ENCODE peak calls at places on chromosomes 2 and 18, in six cellular contexts. One of them, this sample, is unnamed.

GRCh38 chr18:377088-377487 is 109.2 kb upstream of the THOC1 start:
- DNase-seq in A549: no peak
- DNase-seq in fibroblast of lung: no peak
- DNase-seq in keratinocyte: no peak
- DNase-seq in foreskin fibroblast: peak; percentile 18
- DNase-seq in astrocyte of the spinal cord: no peak
- DNase-seq in this sample: no peak

GRCh38 chr2:172839446-172839845 is 103.8 kb downstream of the RAPGEF4 start:
- DNase-seq in A549: no peak
- DNase-seq in fibroblast of lung: no peak
- DNase-seq in keratinocyte: no peak
- DNase-seq in foreskin fibroblast: no peak
- DNase-seq in astrocyte of the spinal cord: no peak
- DNase-seq in this sample: no peak

GRCh38 chr2:20585710-20586378 is 65.1 kb downstream of the HS1BP3 start:
- DNase-seq in A549: no peak
- DNase-seq in fibroblast of lung: no peak
- DNase-seq in keratinocyte: no peak
- DNase-seq in foreskin fibroblast: no peak
- DNase-seq in astrocyte of the spinal cord: no peak
- DNase-seq in this sample: no peak

GRCh38 chr18:76488190-76488589 is 6.9 kb downstream of the ZNF516 start:
- DNase-seq in A549: no peak
- DNase-seq in fibroblast of lung: peak; percentile 79
- DNase-seq in keratinocyte: no peak
- DNase-seq in foreskin fibroblast: peak; percentile 37
- DNase-seq in astrocyte of the spinal cord: peak; percentile 34
- DNase-seq in this sample: peak; percentile 41

GRCh38 chr2:235492850-235493344 is 946 bp upstream of the AGAP1 start:
- DNase-seq in A549: no peak
- DNase-seq in fibroblast of lung: no peak
- DNase-seq in keratinocyte: no peak
- DNase-seq in foreskin fibroblast: no peak
- DNase-seq in astrocyte of the spinal cord: peak; percentile 43
- DNase-seq in this sample: no peak

GRCh38 chr18:69795785-69796184 is 151.9 kb downstream of the CD226 start:
- DNase-seq in A549: no peak
- DNase-seq in fibroblast of lung: peak; percentile 32
- DNase-seq in keratinocyte: no peak
- DNase-seq in foreskin fibroblast: no peak
- DNase-seq in astrocyte of the spinal cord: peak; percentile 22
- DNase-seq in this sample: no peak

GRCh38 chr2:886072-887022 is 64.3 kb upstream of the SNTG2 start:
- DNase-seq in A549: no peak
- DNase-seq in fibroblast of lung: no peak
- DNase-seq in keratinocyte: no peak
- DNase-seq in foreskin fibroblast: no peak
- DNase-seq in astrocyte of the spinal cord: no peak
- DNase-seq in this sample: no peak

GRCh38 chr2:73099486-73099885 is 13.3 kb downstream of the RAB11FIP5 start:
- DNase-seq in A549: no peak
- DNase-seq in fibroblast of lung: no peak
- DNase-seq in keratinocyte: no peak
- DNase-seq in foreskin fibroblast: no peak
- DNase-seq in astrocyte of the spinal cord: no peak
- DNase-seq in this sample: no peak

GRCh38 chr18:31097666-31098065 is 4.6 kb downstream of the DSC2 start:
- DNase-seq in A549: no peak
- DNase-seq in fibroblast of lung: no peak
- DNase-seq in keratinocyte: no peak
- DNase-seq in foreskin fibroblast: no peak
- DNase-seq in astrocyte of the spinal cord: no peak
- DNase-seq in this sample: no peak

GRCh38 chr2:223306371-223306770 is 254.4 kb downstream of the KCNE4 start:
- DNase-seq in A549: peak; percentile 42
- DNase-seq in fibroblast of lung: peak; percentile 36
- DNase-seq in keratinocyte: no peak
- DNase-seq in foreskin fibroblast: peak; percentile 19
- DNase-seq in astrocyte of the spinal cord: peak; percentile 41
- DNase-seq in this sample: peak; percentile 16

GRCh38 chr18:789397-789796 is 22.6 kb downstream of the YES1 start:
- DNase-seq in A549: no peak
- DNase-seq in fibroblast of lung: no peak
- DNase-seq in keratinocyte: no peak
- DNase-seq in foreskin fibroblast: no peak
- DNase-seq in astrocyte of the spinal cord: no peak
- DNase-seq in this sample: no peak

GRCh38 chr2:216508229-216508628 is 9.6 kb downstream of the RPL37A start:
- DNase-seq in A549: no peak
- DNase-seq in fibroblast of lung: no peak
- DNase-seq in keratinocyte: no peak
- DNase-seq in foreskin fibroblast: no peak
- DNase-seq in astrocyte of the spinal cord: no peak
- DNase-seq in this sample: no peak

GRCh38 chr2:40488927-40489677 is 37.2 kb upstream of the SLC8A1 start:
- DNase-seq in A549: no peak
- DNase-seq in fibroblast of lung: peak; percentile 27
- DNase-seq in keratinocyte: no peak
- DNase-seq in foreskin fibroblast: peak; percentile 38
- DNase-seq in astrocyte of the spinal cord: peak; percentile 44
- DNase-seq in this sample: peak; percentile 25

GRCh38 chr18:446941-447560 is 53.5 kb downstream of the COLEC12 start:
- DNase-seq in A549: no peak
- DNase-seq in fibroblast of lung: peak; percentile 46
- DNase-seq in keratinocyte: no peak
- DNase-seq in foreskin fibroblast: peak; percentile 53
- DNase-seq in astrocyte of the spinal cord: peak; percentile 41
- DNase-seq in this sample: no peak

GRCh38 chr2:154375625-154376020 is 322.9 kb upstream of the KCNJ3 start:
- DNase-seq in A549: peak; percentile 69
- DNase-seq in fibroblast of lung: peak; percentile 46
- DNase-seq in keratinocyte: no peak
- DNase-seq in foreskin fibroblast: no peak
- DNase-seq in astrocyte of the spinal cord: peak; percentile 63
- DNase-seq in this sample: no peak

GRCh38 chr2:73963385-73964120 is 21.2 kb upstream of the TET3 start:
- DNase-seq in A549: no peak
- DNase-seq in fibroblast of lung: no peak
- DNase-seq in keratinocyte: no peak
- DNase-seq in foreskin fibroblast: no peak
- DNase-seq in astrocyte of the spinal cord: no peak
- DNase-seq in this sample: no peak

GRCh38 chr2:239283288-239283945 is 117.4 kb downstream of the HDAC4 start:
- DNase-seq in A549: no peak
- DNase-seq in fibroblast of lung: no peak
- DNase-seq in keratinocyte: no peak
- DNase-seq in foreskin fibroblast: no peak
- DNase-seq in astrocyte of the spinal cord: no peak
- DNase-seq in this sample: no peak

GRCh38 chr2:38199129-38199528 is 123.2 kb upstream of the CYP1B1 start:
- DNase-seq in A549: no peak
- DNase-seq in fibroblast of lung: no peak
- DNase-seq in keratinocyte: no peak
- DNase-seq in foreskin fibroblast: no peak
- DNase-seq in astrocyte of the spinal cord: no peak
- DNase-seq in this sample: no peak

GRCh38 chr18:79639072-79639829 is 40.4 kb upstream of the CTDP1 start:
- DNase-seq in A549: no peak
- DNase-seq in fibroblast of lung: no peak
- DNase-seq in keratinocyte: no peak
- DNase-seq in foreskin fibroblast: no peak
- DNase-seq in astrocyte of the spinal cord: no peak
- DNase-seq in this sample: no peak

GRCh38 chr2:30621836-30622235 is 174.8 kb downstream of the LCLAT1 start:
- DNase-seq in A549: no peak
- DNase-seq in fibroblast of lung: no peak
- DNase-seq in keratinocyte: no peak
- DNase-seq in foreskin fibroblast: no peak
- DNase-seq in astrocyte of the spinal cord: no peak
- DNase-seq in this sample: no peak

GRCh38 chr2:37378411-37378810 is 34.0 kb downstream of the QPCT start:
- DNase-seq in A549: no peak
- DNase-seq in fibroblast of lung: peak; percentile 95
- DNase-seq in keratinocyte: peak; percentile 69
- DNase-seq in foreskin fibroblast: peak; percentile 68
- DNase-seq in astrocyte of the spinal cord: peak; percentile 71
- DNase-seq in this sample: peak; percentile 81

GRCh38 chr2:21643180-21643579 is 519.4 kb downstream of the TDRD15 start:
- DNase-seq in A549: peak; percentile 36
- DNase-seq in fibroblast of lung: peak; percentile 13
- DNase-seq in keratinocyte: no peak
- DNase-seq in foreskin fibroblast: no peak
- DNase-seq in astrocyte of the spinal cord: peak; percentile 9
- DNase-seq in this sample: no peak

GRCh38 chr2:37350034-37350433 is 5.6 kb downstream of the QPCT start:
- DNase-seq in A549: peak; percentile 52
- DNase-seq in fibroblast of lung: no peak
- DNase-seq in keratinocyte: no peak
- DNase-seq in foreskin fibroblast: no peak
- DNase-seq in astrocyte of the spinal cord: peak; percentile 28
- DNase-seq in this sample: no peak

GRCh38 chr2:73931531-73932500 is 5.1 kb downstream of the DGUOK start:
- DNase-seq in A549: no peak
- DNase-seq in fibroblast of lung: peak; percentile 78
- DNase-seq in keratinocyte: no peak
- DNase-seq in foreskin fibroblast: peak; percentile 65
- DNase-seq in astrocyte of the spinal cord: peak; percentile 44
- DNase-seq in this sample: peak; percentile 38

GRCh38 chr2:40315684-40316083 is 136.2 kb downstream of the SLC8A1 start:
- DNase-seq in A549: no peak
- DNase-seq in fibroblast of lung: peak; percentile 79
- DNase-seq in keratinocyte: no peak
- DNase-seq in foreskin fibroblast: peak; percentile 75
- DNase-seq in astrocyte of the spinal cord: peak; percentile 71
- DNase-seq in this sample: peak; percentile 62

GRCh38 chr18:74251297-74252031 is 40.3 kb downstream of the CYB5A start:
- DNase-seq in A549: peak; percentile 77
- DNase-seq in fibroblast of lung: peak; percentile 48
- DNase-seq in keratinocyte: no peak
- DNase-seq in foreskin fibroblast: peak; percentile 70
- DNase-seq in astrocyte of the spinal cord: peak; percentile 61
- DNase-seq in this sample: peak; percentile 73

GRCh38 chr2:238709324-238709723 is 138.6 kb upstream of the TWIST2 start:
- DNase-seq in A549: no peak
- DNase-seq in fibroblast of lung: no peak
- DNase-seq in keratinocyte: no peak
- DNase-seq in foreskin fibroblast: no peak
- DNase-seq in astrocyte of the spinal cord: no peak
- DNase-seq in this sample: no peak

DNA sequence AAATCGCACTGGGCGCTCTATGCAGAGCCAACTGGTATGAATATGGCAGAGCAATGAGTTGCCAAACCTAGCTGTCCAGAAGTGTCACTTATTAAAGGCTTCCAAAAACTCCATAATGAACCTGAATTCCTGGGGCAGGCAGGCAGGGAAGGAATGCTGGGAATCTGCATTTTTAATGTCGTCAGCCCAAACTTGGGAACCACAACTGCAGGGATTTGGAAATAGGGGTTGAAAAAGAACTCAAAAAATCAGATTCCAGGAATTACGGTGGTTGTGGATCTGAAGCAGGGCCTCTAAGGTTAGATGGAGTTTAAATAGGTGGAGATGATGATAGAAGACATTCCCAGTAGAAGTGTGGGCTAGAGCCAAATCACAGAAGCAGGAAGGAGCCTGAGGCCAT is 15.0 kb downstream of the NCKAP5 start:
- DNase-seq in A549: no peak
- DNase-seq in fibroblast of lung: peak; percentile 66
- DNase-seq in keratinocyte: no peak
- DNase-seq in foreskin fibroblast: no peak
- DNase-seq in astrocyte of the spinal cord: no peak
- DNase-seq in this sample: no peak
- TF ChIP-seq CTCF in A549: no peak
- TF ChIP-seq CTCF in fibroblast of lung: no peak
- TF ChIP-seq CTCF in keratinocyte: no peak
- TF ChIP-seq CTCF in foreskin fibroblast: no peak
- TF ChIP-seq CTCF in astrocyte of the spinal cord: no peak
- TF ChIP-seq CTCF in this sample: no peak

GRCh38 chr18:11857177-11857887 is 6.1 kb downstream of the CHMP1B start:
- DNase-seq in A549: peak; percentile 99
- DNase-seq in fibroblast of lung: peak; percentile 100
- DNase-seq in keratinocyte: peak; percentile 94
- DNase-seq in foreskin fibroblast: peak; percentile 98
- DNase-seq in astrocyte of the spinal cord: peak; percentile 100
- DNase-seq in this sample: peak; percentile 99

GRCh38 chr18:11860594-11861450 is 9.6 kb downstream of the CHMP1B start:
- DNase-seq in A549: no peak
- DNase-seq in fibroblast of lung: no peak
- DNase-seq in keratinocyte: no peak
- DNase-seq in foreskin fibroblast: no peak
- DNase-seq in astrocyte of the spinal cord: no peak
- DNase-seq in this sample: no peak

GRCh38 chr18:11861583-11862288 is 10.5 kb downstream of the CHMP1B start:
- DNase-seq in A549: no peak
- DNase-seq in fibroblast of lung: no peak
- DNase-seq in keratinocyte: no peak
- DNase-seq in foreskin fibroblast: no peak
- DNase-seq in astrocyte of the spinal cord: no peak
- DNase-seq in this sample: no peak

GRCh38 chr18:11859282-11859797 is 8.1 kb downstream of the CHMP1B start:
- DNase-seq in A549: peak; percentile 21
- DNase-seq in fibroblast of lung: no peak
- DNase-seq in keratinocyte: peak; percentile 70
- DNase-seq in foreskin fibroblast: no peak
- DNase-seq in astrocyte of the spinal cord: no peak
- DNase-seq in this sample: no peak

DNA sequence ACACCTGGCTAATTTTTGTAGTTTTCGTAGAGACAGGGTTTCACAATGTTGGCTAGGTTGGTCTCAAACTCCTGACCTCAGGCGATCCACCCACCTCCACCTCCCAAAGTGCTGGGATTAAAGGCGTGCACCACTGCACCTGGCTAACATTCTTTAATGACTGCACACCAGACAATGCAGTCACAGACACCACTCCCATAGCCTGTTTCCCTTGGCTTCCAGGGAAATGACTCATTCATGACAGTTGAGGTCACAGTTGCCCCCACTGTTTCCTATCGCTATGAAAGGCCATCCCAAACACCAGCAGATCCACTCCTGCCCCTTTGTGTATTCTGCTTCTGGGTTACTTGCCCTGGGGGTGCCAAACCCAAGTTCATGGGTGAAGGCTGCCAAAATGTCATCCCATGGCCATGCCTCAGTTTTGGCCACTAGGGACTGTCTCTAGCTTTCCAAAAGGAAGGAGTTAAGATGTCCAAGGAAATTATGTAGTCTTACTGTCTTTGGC is 8.7 kb downstream of the CHMP1B start:
- DNase-seq in A549: peak; percentile 92
- DNase-seq in fibroblast of lung: peak; percentile 88
- DNase-seq in keratinocyte: peak; percentile 99
- DNase-seq in foreskin fibroblast: peak; percentile 73
- DNase-seq in astrocyte of the spinal cord: peak; percentile 85
- DNase-seq in this sample: peak; percentile 67
- TF ChIP-seq CTCF in A549: peak; percentile 27
- TF ChIP-seq CTCF in fibroblast of lung: peak; percentile 13
- TF ChIP-seq CTCF in keratinocyte: peak; percentile 38
- TF ChIP-seq CTCF in foreskin fibroblast: peak; percentile 31
- TF ChIP-seq CTCF in astrocyte of the spinal cord: peak; percentile 39
- TF ChIP-seq CTCF in this sample: peak; percentile 70

GRCh38 chr2:141554810-141555209 is 576.0 kb downstream of the LRP1B start:
- DNase-seq in A549: peak; percentile 64
- DNase-seq in fibroblast of lung: peak; percentile 41
- DNase-seq in keratinocyte: no peak
- DNase-seq in foreskin fibroblast: peak; percentile 27
- DNase-seq in astrocyte of the spinal cord: peak; percentile 63
- DNase-seq in this sample: peak; percentile 8
- TF ChIP-seq CTCF in A549: peak; percentile 67
- TF ChIP-seq CTCF in fibroblast of lung: no peak
- TF ChIP-seq CTCF in keratinocyte: peak; percentile 44
- TF ChIP-seq CTCF in foreskin fibroblast: peak; percentile 58
- TF ChIP-seq CTCF in astrocyte of the spinal cord: peak; percentile 67
- TF ChIP-seq CTCF in this sample: peak; percentile 65

GRCh38 chr2:47058061-47058931 is 96.8 kb downstream of the STPG4 start:
- DNase-seq in A549: no peak
- DNase-seq in fibroblast of lung: no peak
- DNase-seq in keratinocyte: no peak
- DNase-seq in foreskin fibroblast: peak; percentile 85
- DNase-seq in astrocyte of the spinal cord: peak; percentile 56
- DNase-seq in this sample: no peak
- TF ChIP-seq CTCF in A549: no peak
- TF ChIP-seq CTCF in fibroblast of lung: no peak
- TF ChIP-seq CTCF in keratinocyte: no peak
- TF ChIP-seq CTCF in foreskin fibroblast: no peak
- TF ChIP-seq CTCF in astrocyte of the spinal cord: no peak
- TF ChIP-seq CTCF in this sample: no peak

This sample was measured in HFFc6.